ENCODE peak calls at places on chromosomes 4 and X, in five cellular contexts. L is lung, U is GM13977, H is retinal pigment epithelial cell, D is progenitor cell of endocrine pancreas. F is an unnamed sample.

GRCh38 chr4:17785858-17786257 is 4.4 kb upstream of the FAM184B start:
- DNase-seq in L (no peak), U (no peak), H (no peak), D (no peak), F (no peak)

GRCh38 chr4:107825072-107825789 is 499 bp downstream of the SGMS2 start:
- DNase-seq in L (peak), U (no peak), H (no peak), D (peak), F (no peak)

GRCh38 chrX:128020701-128021100 is 31.5 kb downstream of the ACTRT1 start:
- DNase-seq in L (no peak), U (no peak), H (peak), D (no peak), F (no peak)

GRCh38 chr4:128480945-128481344 is 193.3 kb upstream of the PGRMC2 start:
- DNase-seq in L (no peak), U (no peak), H (no peak), D (no peak), F (no peak)

GRCh38 chr4:42357325-42357724 is 40.0 kb upstream of the SHISA3 start:
- DNase-seq in L (no peak), U (no peak), H (no peak), D (no peak), F (no peak)

GRCh38 chr4:173827707-173828106 is 297.7 kb upstream of the HAND2 start:
- DNase-seq in L (no peak), U (no peak), H (no peak), D (no peak), F (no peak)

GRCh38 chr4:39648213-39648612 is 9.5 kb upstream of the SMIM14 start:
- DNase-seq in L (no peak), U (no peak), H (no peak), D (no peak), F (no peak)

GRCh38 chrX:72358313-72358712 is 52.6 kb upstream of the CITED1 start:
- DNase-seq in L (no peak), U (no peak), H (no peak), D (no peak), F (no peak)

DNA sequence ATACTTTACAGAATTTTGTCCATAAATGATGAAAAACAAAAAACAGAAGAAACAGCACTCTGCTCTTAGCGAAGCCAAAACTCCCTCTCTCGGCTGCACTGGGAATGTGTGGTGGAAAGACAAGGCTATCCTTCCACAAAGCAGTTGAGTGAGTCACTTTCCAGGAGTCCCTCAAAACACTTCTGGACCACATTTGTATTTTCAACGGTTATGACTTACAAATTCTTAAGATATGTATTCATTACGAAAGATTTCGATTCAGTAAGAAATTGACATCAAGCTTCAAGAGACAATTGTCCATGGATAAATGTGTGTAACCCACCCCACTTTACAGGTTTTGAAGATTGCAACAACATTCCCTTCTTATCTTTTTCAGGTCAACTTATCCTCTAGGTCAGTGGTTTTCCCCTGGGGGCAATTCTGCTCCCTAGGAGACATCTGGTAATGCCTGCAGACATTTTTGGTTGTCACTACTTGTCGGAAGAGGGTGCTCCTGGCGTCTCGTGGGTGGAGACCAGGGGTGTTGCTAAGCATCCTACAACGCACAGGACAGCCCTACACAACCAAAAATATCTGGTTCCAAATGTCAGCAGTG is 66.7 kb upstream of the MTNR1A start:
- DNase-seq in L (no peak), U (no peak), H (peak), D (no peak), F (no peak)
- TF ChIP-seq CTCF in L (no peak), U (no peak), H (peak), D (no peak), F (no peak)

DNA sequence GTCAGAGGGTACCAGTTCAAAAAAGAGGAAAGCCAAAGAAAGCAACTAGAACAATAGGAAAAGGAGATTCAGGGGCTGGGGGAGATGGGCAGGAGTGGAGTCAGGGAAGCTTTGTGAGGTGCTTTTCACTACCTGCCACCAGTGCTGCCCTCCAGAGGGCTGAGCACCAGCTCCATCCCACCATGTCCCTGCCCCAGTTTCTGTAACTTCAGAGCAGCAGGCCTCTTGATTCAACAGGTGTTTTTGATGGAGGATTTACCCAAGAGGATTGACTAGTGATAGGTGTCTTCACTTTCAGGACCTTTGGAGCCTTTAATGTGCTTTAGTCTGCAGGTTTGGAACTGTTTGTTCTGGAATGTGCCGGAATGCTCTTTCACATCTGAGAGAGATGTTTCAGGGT is 12.1 kb downstream of the KIT start:
- DNase-seq in L (no peak), U (no peak), H (no peak), D (no peak), F (no peak)
- TF ChIP-seq CTCF in L (no peak), U (no peak), H (peak), D (peak), F (no peak)

GRCh38 chrX:2875798-2876399 is 47.2 kb downstream of the GYG2 start:
- DNase-seq in L (no peak), U (no peak), H (no peak), D (no peak), F (no peak)
- TF ChIP-seq CTCF in L (no peak), U (no peak), H (peak), D (peak), F (peak)

GRCh38 chr4:21192367-21192766 is 492.1 kb downstream of the PACRGL start:
- DNase-seq in L (no peak), U (no peak), H (no peak), D (no peak), F (no peak)
- TF ChIP-seq CTCF in L (no peak), U (no peak), H (peak), D (peak), F (no peak)

GRCh38 chrX:29348288-29348687 is 761.0 kb downstream of the IL1RAPL1 start:
- DNase-seq in L (no peak), U (no peak), H (no peak), D (no peak), F (no peak)
- TF ChIP-seq CTCF in L (no peak), U (no peak), H (no peak), D (no peak), F (no peak)

DNA sequence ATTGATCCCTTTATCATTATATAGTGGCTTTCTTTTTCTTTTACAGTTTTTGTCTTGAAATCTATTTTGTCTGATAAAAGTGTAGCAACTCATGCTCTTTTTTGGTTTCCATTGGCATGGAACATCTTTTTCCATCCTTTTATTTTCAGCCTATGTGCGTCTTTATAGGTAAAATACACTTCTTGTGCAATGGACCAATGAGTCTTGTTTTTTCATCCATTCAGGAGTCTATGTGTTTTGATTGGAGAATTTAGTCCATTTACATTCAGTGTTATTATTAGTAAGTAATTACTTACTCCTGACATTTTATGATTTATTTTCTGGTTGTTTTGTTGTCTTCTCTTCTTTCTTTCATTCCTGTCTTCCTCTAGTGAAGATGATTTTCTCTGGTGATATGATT is 66.4 kb upstream of the IL2 start:
- DNase-seq in L (no peak), U (no peak), H (no peak), D (no peak), F (no peak)
- TF ChIP-seq CTCF in L (no peak), U (no peak), H (no peak), D (no peak), F (no peak)

GRCh38 chr4:100095729-100096595 is 94.3 kb downstream of the DDIT4L start:
- DNase-seq in L (peak), U (peak), H (peak), D (peak), F (no peak)

GRCh38 chr4:100098011-100098545 is 92.2 kb downstream of the DDIT4L start:
- DNase-seq in L (no peak), U (no peak), H (no peak), D (no peak), F (no peak)

GRCh38 chr4:100099746-100100145 is 90.5 kb downstream of the DDIT4L start:
- DNase-seq in L (no peak), U (no peak), H (no peak), D (no peak), F (no peak)

GRCh38 chr4:100100985-100101384 is 89.3 kb downstream of the DDIT4L start:
- DNase-seq in L (no peak), U (no peak), H (no peak), D (no peak), F (no peak)

DNA sequence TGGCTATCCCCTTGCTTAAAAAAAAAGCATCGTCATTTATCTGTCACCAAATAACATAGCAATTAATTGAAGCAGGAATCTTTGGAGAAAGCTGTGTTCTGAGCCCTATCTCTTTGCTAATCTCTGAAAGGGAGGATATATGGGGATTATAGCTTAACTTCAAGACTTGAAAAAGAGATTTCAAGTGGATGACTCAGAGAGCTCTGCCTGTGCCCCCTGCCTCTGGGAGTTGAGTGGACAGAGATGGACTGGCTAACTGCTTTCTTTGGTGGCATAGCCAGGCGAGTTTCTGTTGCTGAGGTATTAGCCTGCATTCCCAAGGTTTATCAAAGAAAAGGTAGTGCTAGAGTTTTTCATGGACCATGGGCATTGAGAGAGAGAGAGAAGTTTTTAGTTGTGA is 91.6 kb downstream of the DDIT4L start:
- DNase-seq in L (no peak), U (no peak), H (peak), D (no peak), F (no peak)
- TF ChIP-seq CTCF in L (no peak), U (no peak), H (no peak), D (no peak), F (no peak)

GRCh38 chr4:158007566-158007965 is 165.3 kb downstream of the GASK1B start:
- DNase-seq in L (no peak), U (no peak), H (no peak), D (no peak), F (no peak)

GRCh38 chr4:158010346-158010745 is 162.5 kb downstream of the GASK1B start:
- DNase-seq in L (no peak), U (no peak), H (no peak), D (no peak), F (no peak)

GRCh38 chr4:158006973-158007372 is 165.9 kb downstream of the GASK1B start:
- DNase-seq in L (no peak), U (no peak), H (no peak), D (no peak), F (no peak)

GRCh38 chr4:158005021-158005420 is 167.8 kb downstream of the GASK1B start:
- DNase-seq in L (no peak), U (no peak), H (no peak), D (no peak), F (no peak)

GRCh38 chr4:158008551-158009218 is 164.1 kb downstream of the GASK1B start:
- DNase-seq in L (no peak), U (no peak), H (no peak), D (no peak), F (no peak)
- TF ChIP-seq CTCF in L (no peak), U (no peak), H (no peak), D (no peak), F (no peak)